ENCODE peak calls at places on chromosomes 7 and 10, in four cellular contexts. J, X, A and Y are unnamed samples.

GRCh38 chr10:124649209-124649608 is 95.0 kb downstream of the FAM53B start:
- DNase-seq in J (no peak), X (no peak), A (no peak), Y (no peak)

GRCh38 chr10:120990831-120991230 is 139.7 kb downstream of the WDR11 start:
- DNase-seq in J (no peak), X (no peak), A (no peak), Y (no peak)

GRCh38 chr10:118062798-118063238 is 16.1 kb upstream of the RAB11FIP2 start:
- DNase-seq in J (no peak), X (no peak), A (no peak), Y (no peak)

GRCh38 chr10:44030132-44030531 is 354.8 kb downstream of the CXCL12 start:
- DNase-seq in J (peak; percentile 10), X (no peak), A (no peak), Y (peak; percentile 8)

GRCh38 chr10:70410608-70411007 is 6.7 kb downstream of the EIF4EBP2 start:
- DNase-seq in J (no peak), X (no peak), A (no peak), Y (no peak)

GRCh38 chr7:23715099-23715498 is 5.1 kb downstream of the STK31 start:
- DNase-seq in J (no peak), X (no peak), A (no peak), Y (no peak)

GRCh38 chr7:128458956-128459355 is 3.3 kb downstream of the HILPDA start:
- DNase-seq in J (no peak), X (no peak), A (no peak), Y (peak; percentile 54)

GRCh38 chr10:130301026-130301892 is 165.1 kb downstream of the GLRX3 start:
- DNase-seq in J (peak; percentile 49), X (peak; percentile 28), A (no peak), Y (no peak)

GRCh38 chr7:116957874-116958273 is 4.6 kb downstream of the ST7 start:
- DNase-seq in J (no peak), X (no peak), A (no peak), Y (no peak)

GRCh38 chr7:139118234-139118802 is 8.8 kb upstream of the ZC3HAV1 start:
- DNase-seq in J (peak; percentile 30), X (no peak), A (no peak), Y (no peak)

GRCh38 chr7:125847055-125847454 is 917.4 kb upstream of the POT1 start:
- DNase-seq in J (no peak), X (no peak), A (no peak), Y (no peak)

GRCh38 chr7:71896535-71896934 is 515.6 kb downstream of the CALN1 start:
- DNase-seq in J (no peak), X (no peak), A (no peak), Y (no peak)

GRCh38 chr7:117803476-117803875 is 69.8 kb downstream of the CTTNBP2 start:
- DNase-seq in J (no peak), X (no peak), A (no peak), Y (no peak)

GRCh38 chr7:70355591-70356323 is 757.5 kb downstream of the AUTS2 start:
- DNase-seq in J (no peak), X (no peak), A (no peak), Y (no peak)